ENCODE peak calls at places on chromosomes 11 and 22, in five cellular contexts. T is HepG2, E is SK-N-SH, M is K562, N is GM12878. R is an unnamed sample.
A peak's percentile ranks its signal among the peaks of the same experiment; 100 is the strongest.

GRCh38 chr22:22895776-22896445 is 8.3 kb downstream of the IGLL5 start:
- DNase-seq in T (no peak), E (no peak), M (peak; percentile 56), N (no peak), R (no peak)

GRCh38 chr11:39011822-39012221 is 2413.8 kb upstream of the RAG2 start:
- DNase-seq in T (no peak), E (no peak), M (no peak), N (no peak), R (no peak)

GRCh38 chr11:118153976-118154375 is 1.4 kb upstream of the SCN4B start:
- DNase-seq in T (no peak), E (no peak), M (no peak), N (no peak), R (no peak)

GRCh38 chr22:26777402-26777801 is 120.0 kb downstream of the MIAT start:
- DNase-seq in T (no peak), E (no peak), M (no peak), N (no peak), R (peak; percentile 5)

GRCh38 chr22:29700949-29701927 is 18.6 kb upstream of the CABP7 start:
- DNase-seq in T (peak; percentile 37), E (peak; percentile 64), M (peak; percentile 33), N (no peak), R (peak; percentile 34)

GRCh38 chr22:50101870-50102565 is 12.2 kb downstream of the MOV10L1 start:
- DNase-seq in T (no peak), E (no peak), M (no peak), N (no peak), R (no peak)

GRCh38 chr22:49717322-49717919 is 110.3 kb downstream of the BRD1 start:
- DNase-seq in T (no peak), E (no peak), M (no peak), N (no peak), R (no peak)

GRCh38 chr22:24417200-24417599 is 10.2 kb upstream of the ADORA2A start:
- DNase-seq in T (no peak), E (peak; percentile 37), M (no peak), N (no peak), R (no peak)

GRCh38 chr22:20065896-20066616 is 14.0 kb upstream of the DGCR8 start:
- DNase-seq in T (no peak), E (no peak), M (no peak), N (no peak), R (no peak)

GRCh38 chr11:10309163-10310093 is 4.6 kb downstream of the ADM start:
- DNase-seq in T (peak; percentile 74), E (no peak), M (peak; percentile 41), N (no peak), R (peak; percentile 92)

GRCh38 chr11:64742087-64742939 is 1.6 kb downstream of the RASGRP2 start:
- DNase-seq in T (no peak), E (no peak), M (peak; percentile 61), N (no peak), R (no peak)

GRCh38 chr22:50544746-50545253 is 899 bp upstream of the KLHDC7B start:
- DNase-seq in T (no peak), E (no peak), M (no peak), N (no peak), R (no peak)

GRCh38 chr11:85658180-85658579 is 6.7 kb downstream of the CREBZF start:
- DNase-seq in T (no peak), E (no peak), M (no peak), N (no peak), R (no peak)

GRCh38 chr11:105911454-105911853 is 110.6 kb downstream of the MSANTD4 start:
- DNase-seq in T (no peak), E (no peak), M (no peak), N (no peak), R (peak; percentile 35)

GRCh38 chr11:130340671-130341319 is 26.1 kb upstream of the ZBTB44 start:
- DNase-seq in T (no peak), E (no peak), M (no peak), N (no peak), R (peak; percentile 2)

DNA sequence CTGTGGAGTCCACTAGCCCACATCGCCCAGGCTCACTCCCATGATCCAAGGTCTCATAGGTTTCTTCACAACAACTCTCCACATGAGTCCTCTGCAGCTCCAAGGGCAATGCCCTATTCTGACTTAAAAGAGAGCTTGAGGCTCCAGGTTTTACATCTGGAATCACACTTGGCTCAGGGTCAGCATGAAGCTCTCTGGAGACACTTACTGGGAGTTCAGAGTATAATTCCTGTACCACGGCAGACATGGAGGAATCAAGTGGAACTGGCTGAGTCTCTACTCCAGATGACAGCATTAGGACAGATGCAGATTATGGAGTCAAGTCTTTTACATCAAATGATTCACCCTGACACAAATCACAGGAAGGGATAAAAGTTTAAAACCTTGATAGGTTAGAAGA is 11.4 kb downstream of the PRR14L start:
- DNase-seq in T (no peak), E (no peak), M (no peak), N (no peak), R (no peak)
- TF ChIP-seq MXI1 in T (no peak), E (no peak), M (no peak), N (no peak), R (no peak)

GRCh38 chr11:76808996-76809395 is 25.8 kb downstream of the TSKU start:
- DNase-seq in T (no peak), E (no peak), M (no peak), N (no peak), R (no peak)

GRCh38 chr11:76810151-76810853 is 27.1 kb downstream of the TSKU start:
- DNase-seq in T (no peak), E (no peak), M (no peak), N (no peak), R (no peak)

GRCh38 chr11:76808158-76808557 is 25.0 kb downstream of the TSKU start:
- DNase-seq in T (no peak), E (no peak), M (no peak), N (no peak), R (no peak)

GRCh38 chr11:76814414-76814813 is 31.3 kb downstream of the TSKU start:
- DNase-seq in T (no peak), E (no peak), M (no peak), N (no peak), R (no peak)

GRCh38 chr11:76811259-76811658 is 28.1 kb downstream of the TSKU start:
- DNase-seq in T (no peak), E (no peak), M (no peak), N (no peak), R (no peak)
- TF ChIP-seq USF2 in T (no peak), E (no peak), M (no peak), N (no peak), R (no peak)

DNA sequence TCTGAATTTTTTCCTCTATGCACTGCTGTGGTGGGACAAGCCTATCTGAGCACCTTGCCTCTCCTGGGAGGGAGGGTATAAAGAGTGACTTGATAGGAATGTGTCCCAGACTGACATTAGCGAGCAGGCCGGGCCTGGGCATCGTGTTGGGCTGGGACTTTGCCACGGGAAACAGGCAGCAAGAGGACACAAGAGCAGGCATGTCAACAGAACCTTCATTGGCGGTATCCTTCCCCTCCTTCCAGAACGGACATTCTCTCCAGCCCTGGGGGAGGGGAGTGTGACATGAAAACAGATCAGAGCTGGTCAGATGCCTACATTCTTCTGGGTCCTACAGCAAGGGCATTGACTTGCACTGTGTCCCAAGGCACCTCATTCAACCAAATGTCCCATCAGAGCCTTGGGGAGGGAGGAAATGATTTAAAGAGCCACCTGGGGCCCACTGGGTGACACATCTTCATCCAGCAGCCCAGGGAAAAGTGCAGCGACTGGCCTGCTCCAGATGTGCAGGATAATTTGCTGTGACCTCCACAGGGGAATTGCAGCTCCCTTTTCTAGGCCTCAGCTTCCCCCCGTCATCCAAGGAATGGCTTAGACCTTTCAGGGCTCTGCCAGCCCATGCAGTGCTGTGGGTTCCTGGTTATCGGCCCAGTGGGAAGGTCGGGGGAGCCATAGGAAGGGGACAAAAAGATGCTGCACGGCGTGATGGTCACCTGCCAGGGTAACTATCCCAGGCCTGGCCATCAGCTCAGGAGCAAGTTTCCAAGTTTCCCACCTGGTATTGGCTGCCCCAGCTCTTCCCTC is 21.8 kb upstream of the UVRAG start:
- DNase-seq in T (peak; percentile 82), E (no peak), M (no peak), N (no peak), R (no peak)
- TF ChIP-seq MXI1 in T (no peak), E (no peak), M (no peak), N (no peak), R (no peak)

GRCh38 chr11:127528297-127528696 is 527.7 kb upstream of the KIRREL3 start:
- DNase-seq in T (no peak), E (no peak), M (no peak), N (no peak), R (no peak)
- TF ChIP-seq USF2 in T (no peak), E (no peak), M (no peak), N (no peak), R (peak; percentile 8)

R was measured in IMR-90.